ENCODE peak calls at places on chromosomes 7 and 10, in four cellular contexts. C is ACHN, T is globus pallidus, X is RCC 7860. J is an unnamed sample.

GRCh38 chr10:6665847-6666246 is 85.8 kb upstream of the PRKCQ start:
- DNase-seq in C (no peak), T (no peak), X (no peak), J (no peak)

GRCh38 chr7:3289996-3290395 is 11.1 kb upstream of the SDK1 start:
- DNase-seq in C (peak; percentile 86), T (no peak), X (peak; percentile 63), J (no peak)

GRCh38 chr10:94000638-94001420 is 7.1 kb downstream of the PLCE1 start:
- DNase-seq in C (no peak), T (no peak), X (no peak), J (no peak)

GRCh38 chr7:139915301-139915863 is 86.3 kb downstream of the TBXAS1 start:
- DNase-seq in C (no peak), T (no peak), X (no peak), J (no peak)

GRCh38 chr10:79331709-79332108 is 15.6 kb upstream of the PPIF start:
- DNase-seq in C (peak; percentile 27), T (no peak), X (peak; percentile 99), J (peak; percentile 71)

GRCh38 chr7:43888983-43889945 is 17.1 kb downstream of the URGCP start:
- DNase-seq in C (no peak), T (no peak), X (no peak), J (no peak)

GRCh38 chr7:155233703-155234492 is 63.8 kb upstream of the INSIG1 start:
- DNase-seq in C (peak; percentile 68), T (peak; percentile 24), X (peak; percentile 11), J (no peak)

GRCh38 chr7:129824291-129825004 is 128.3 kb downstream of the UBE2H start:
- DNase-seq in C (no peak), T (no peak), X (no peak), J (no peak)

GRCh38 chr10:27225011-27225590 is 15.5 kb downstream of the ACBD5 start:
- DNase-seq in C (no peak), T (no peak), X (no peak), J (no peak)

GRCh38 chr10:75071756-75072155 is 39.7 kb upstream of the SAMD8 start:
- DNase-seq in C (no peak), T (no peak), X (no peak), J (no peak)

GRCh38 chr7:107725138-107725740 is 18.7 kb upstream of the CBLL1 start:
- DNase-seq in C (peak; percentile 70), T (peak; percentile 28), X (peak; percentile 52), J (peak; percentile 59)

GRCh38 chr10:122344741-122345258 is 29.7 kb upstream of the PLEKHA1 start:
- DNase-seq in C (peak; percentile 24), T (peak; percentile 75), X (peak; percentile 91), J (no peak)

GRCh38 chr7:139452948-139453672 is 30.4 kb downstream of the KLRG2 start:
- DNase-seq in C (no peak), T (no peak), X (no peak), J (no peak)

GRCh38 chr10:61931620-61932332 is 30.3 kb downstream of the ARID5B start:
- DNase-seq in C (no peak), T (no peak), X (peak; percentile 28), J (no peak)

GRCh38 chr10:19328582-19328981 is 280.0 kb downstream of the MALRD1 start:
- DNase-seq in C (no peak), T (no peak), X (no peak), J (no peak)

GRCh38 chr10:119273413-119273812 is 66.0 kb downstream of the GRK5 start:
- DNase-seq in C (no peak), T (no peak), X (no peak), J (no peak)

GRCh38 chr7:77326131-77326530 is 90.0 kb downstream of the GSAP start:
- DNase-seq in C (no peak), T (no peak), X (peak; percentile 32), J (no peak)

GRCh38 chr7:68576366-68576765 is 1021.9 kb upstream of the AUTS2 start:
- DNase-seq in C (no peak), T (no peak), X (no peak), J (no peak)

GRCh38 chr7:74026406-74027123 is 1.4 kb upstream of the ELN start:
- DNase-seq in C (peak; percentile 63), T (peak; percentile 83), X (peak; percentile 30), J (peak; percentile 86)

GRCh38 chr7:40978047-40978446 is 724.8 kb downstream of the INHBA start:
- DNase-seq in C (no peak), T (no peak), X (no peak), J (no peak)

GRCh38 chr7:135386181-135386580 is 123.7 kb downstream of the CNOT4 start:
- DNase-seq in C (no peak), T (no peak), X (no peak), J (no peak)

GRCh38 chr7:134703781-134704180 is 57.1 kb downstream of the BPGM start:
- DNase-seq in C (no peak), T (no peak), X (no peak), J (no peak)

GRCh38 chr10:133309111-133309719 is 501 bp downstream of the ZNF511 start:
- DNase-seq in C (peak; percentile 85), T (peak; percentile 86), X (peak; percentile 74), J (peak; percentile 86)

GRCh38 chr10:132503581-132504421 is 33.8 kb upstream of the INPP5A start:
- DNase-seq in C (no peak), T (no peak), X (no peak), J (no peak)

GRCh38 chr7:139394553-139394952 is 34.9 kb downstream of the LUC7L2 start:
- DNase-seq in C (no peak), T (no peak), X (no peak), J (no peak)

GRCh38 chr10:88439932-88440331 is 143.2 kb downstream of the RNLS start:
- DNase-seq in C (no peak), T (no peak), X (no peak), J (no peak)

GRCh38 chr7:124155400-124156022 is 122.6 kb upstream of the TMEM229A start:
- DNase-seq in C (peak; percentile 60), T (peak; percentile 60), X (no peak), J (peak; percentile 62)

GRCh38 chr10:71996598-71997371 is 32.6 kb downstream of the CHST3 start:
- DNase-seq in C (no peak), T (peak; percentile 91), X (no peak), J (no peak)

GRCh38 chr7:100156331-100157068 is 2.0 kb downstream of the TRAPPC14 start:
- DNase-seq in C (no peak), T (no peak), X (no peak), J (no peak)

GRCh38 chr7:128869138-128869943 is 6.7 kb downstream of the ATP6V1F start:
- DNase-seq in C (peak; percentile 35), T (peak; percentile 28), X (no peak), J (peak; percentile 65)